ENCODE peak calls at places on chromosomes 2 and 18, in ten cellular contexts. W, A, X, O, I, H, U, V, S and E are unnamed samples.

GRCh38 chr18:23553887-23554286 is 32.4 kb downstream of the NPC1 start:
- DNase-seq in W (no peak), A (no peak), X (no peak), O (no peak), I (no peak), H (no peak), U (no peak), V (no peak), S (no peak), E (peak)

GRCh38 chr2:57080035-57080434 is 896.2 kb downstream of the CCDC85A start:
- DNase-seq in W (no peak), A (no peak), X (no peak), O (no peak), I (no peak), H (no peak), U (peak), V (no peak), S (no peak), E (no peak)

GRCh38 chr18:30705943-30706342 is 336.6 kb downstream of the DSC3 start:
- DNase-seq in W (no peak), A (no peak), X (no peak), O (no peak), I (no peak), H (no peak), U (no peak), V (no peak), S (no peak), E (peak)

GRCh38 chr2:160719116-160719515 is 225.5 kb upstream of the RBMS1 start:
- DNase-seq in W (no peak), A (no peak), X (peak), O (no peak), I (no peak), H (no peak), U (peak), V (no peak), S (peak), E (no peak)

GRCh38 chr2:108594132-108594981 is 60.1 kb downstream of the LIMS1 start:
- DNase-seq in W (no peak), A (no peak), X (peak), O (no peak), I (no peak), H (no peak), U (peak), V (no peak), S (peak), E (no peak)

GRCh38 chr18:12890500-12890899 is 6.5 kb upstream of the PTPN2 start:
- DNase-seq in W (no peak), A (no peak), X (peak), O (no peak), I (no peak), H (no peak), U (no peak), V (peak), S (no peak), E (peak)

GRCh38 chr2:27705851-27706622 is 42.3 kb downstream of the SLC4A1AP start:
- DNase-seq in W (peak), A (peak), X (peak), O (no peak), I (peak), H (peak), U (peak), V (no peak), S (peak), E (peak)

GRCh38 chr18:74972354-74972753 is 236.6 kb downstream of the PTGR3 start:
- DNase-seq in W (no peak), A (no peak), X (no peak), O (no peak), I (no peak), H (no peak), U (no peak), V (no peak), S (no peak), E (no peak)

GRCh38 chr2:43269706-43270105 is 43.3 kb upstream of the ZFP36L2 start:
- DNase-seq in W (peak), A (peak), X (peak), O (peak), I (peak), H (peak), U (peak), V (no peak), S (peak), E (no peak)

GRCh38 chr2:8906208-8906607 is 68.8 kb upstream of the KIDINS220 start:
- DNase-seq in W (no peak), A (no peak), X (peak), O (no peak), I (no peak), H (no peak), U (peak), V (no peak), S (peak), E (no peak)

GRCh38 chr18:70490008-70490933 is 201.4 kb downstream of the SOCS6 start:
- DNase-seq in W (no peak), A (peak), X (peak), O (peak), I (no peak), H (no peak), U (peak), V (peak), S (peak), E (peak)

GRCh38 chr2:218885981-218886447 is 5.4 kb downstream of the WNT10A start:
- DNase-seq in W (no peak), A (no peak), X (no peak), O (no peak), I (no peak), H (no peak), U (peak), V (no peak), S (no peak), E (no peak)

GRCh38 chr18:4636957-4637356 is 181.8 kb upstream of the DLGAP1 start:
- DNase-seq in W (peak), A (no peak), X (no peak), O (no peak), I (no peak), H (no peak), U (no peak), V (no peak), S (no peak), E (no peak)

GRCh38 chr2:26607698-26608097 is 33.5 kb downstream of the CIB4 start:
- DNase-seq in W (no peak), A (no peak), X (no peak), O (no peak), I (no peak), H (no peak), U (no peak), V (no peak), S (no peak), E (no peak)

GRCh38 chr2:127173073-127173472 is 47.0 kb downstream of the CYP27C1 start:
- DNase-seq in W (no peak), A (peak), X (peak), O (no peak), I (peak), H (peak), U (peak), V (no peak), S (peak), E (no peak)

GRCh38 chr18:78499586-78499985 is 480.0 kb upstream of the SALL3 start:
- DNase-seq in W (no peak), A (no peak), X (no peak), O (no peak), I (no peak), H (no peak), U (no peak), V (no peak), S (no peak), E (no peak)

GRCh38 chr2:74549685-74549971 is 4.1 kb downstream of the LOXL3 start:
- DNase-seq in W (no peak), A (no peak), X (no peak), O (no peak), I (no peak), H (no peak), U (no peak), V (no peak), S (no peak), E (no peak)

GRCh38 chr2:82735336-82735735 is 1723.7 kb downstream of the SUCLG1 start:
- DNase-seq in W (no peak), A (no peak), X (no peak), O (no peak), I (no peak), H (no peak), U (no peak), V (no peak), S (no peak), E (no peak)

GRCh38 chr2:147046473-147046872 is 798.4 kb upstream of the ACVR2A start:
- DNase-seq in W (no peak), A (no peak), X (no peak), O (no peak), I (no peak), H (no peak), U (no peak), V (peak), S (no peak), E (no peak)

GRCh38 chr18:36078751-36079529 is 11.6 kb upstream of the RPRD1A start:
- DNase-seq in W (no peak), A (no peak), X (peak), O (no peak), I (no peak), H (no peak), U (no peak), V (no peak), S (peak), E (no peak)

GRCh38 chr2:85133751-85134254 is 611 bp downstream of the TCF7L1 start:
- DNase-seq in W (peak), A (no peak), X (peak), O (peak), I (peak), H (peak), U (no peak), V (peak), S (no peak), E (peak)

GRCh38 chr2:39513641-39514094 is 76.6 kb upstream of the MAP4K3 start:
- DNase-seq in W (peak), A (peak), X (peak), O (peak), I (peak), H (peak), U (peak), V (peak), S (peak), E (peak)

GRCh38 chr2:158878003-158878402 is 82.9 kb downstream of the DAPL1 start:
- DNase-seq in W (no peak), A (no peak), X (no peak), O (no peak), I (no peak), H (no peak), U (no peak), V (no peak), S (no peak), E (no peak)

GRCh38 chr2:113273031-113273551 is 5.6 kb downstream of the PAX8 start:
- DNase-seq in W (no peak), A (no peak), X (peak), O (peak), I (no peak), H (no peak), U (no peak), V (peak), S (peak), E (peak)

GRCh38 chr2:189050110-189050712 is 76.0 kb downstream of the COL3A1 start:
- DNase-seq in W (no peak), A (no peak), X (no peak), O (no peak), I (no peak), H (no peak), U (no peak), V (no peak), S (no peak), E (no peak)

GRCh38 chr2:171709011-171709685 is 21.9 kb downstream of the DYNC1I2 start:
- DNase-seq in W (no peak), A (no peak), X (no peak), O (no peak), I (no peak), H (no peak), U (peak), V (no peak), S (no peak), E (no peak)

GRCh38 chr2:159982270-159982669 is 80.1 kb downstream of the PLA2R1 start:
- DNase-seq in W (peak), A (peak), X (peak), O (no peak), I (peak), H (no peak), U (peak), V (no peak), S (peak), E (peak)

DNA sequence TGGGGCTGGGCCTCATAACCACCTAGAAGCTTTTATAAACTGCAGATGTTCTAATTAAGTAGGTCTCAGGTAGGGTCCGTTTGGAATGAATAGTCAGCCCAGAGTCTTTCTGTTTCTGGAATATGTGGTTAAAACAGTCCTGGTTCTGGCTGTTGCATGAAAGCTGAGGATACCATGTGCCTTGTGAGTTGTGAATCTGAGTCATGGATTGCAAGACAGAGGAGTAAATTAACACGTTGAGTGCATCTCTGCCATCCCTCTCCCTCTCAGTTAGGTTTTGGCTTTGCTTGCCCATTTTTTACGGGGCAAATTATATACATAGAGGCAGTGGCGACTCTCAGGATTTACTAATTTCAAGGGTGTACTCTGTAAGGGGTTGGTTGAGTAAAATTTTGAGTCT is 59.1 kb downstream of the NCK2 start:
- DNase-seq in W (no peak), A (no peak), X (no peak), O (no peak), I (no peak), H (no peak), U (no peak), V (no peak), S (no peak), E (no peak)
- H3K4me3 ChIP-seq in W (no peak), A (no peak), X (no peak), O (no peak), I (no peak), H (no peak), U (no peak), V (no peak), S (no peak), E (no peak)

GRCh38 chr2:105576440-105577241 is 168.1 kb upstream of the NCK2 start:
- DNase-seq in W (peak), A (no peak), X (peak), O (peak), I (no peak), H (no peak), U (peak), V (peak), S (no peak), E (no peak)
- TF ChIP-seq CTCF in W (peak), A (peak), X (peak), O (peak), I (no peak), H (peak), U (peak), V (peak), S (peak), E (peak)

DNA sequence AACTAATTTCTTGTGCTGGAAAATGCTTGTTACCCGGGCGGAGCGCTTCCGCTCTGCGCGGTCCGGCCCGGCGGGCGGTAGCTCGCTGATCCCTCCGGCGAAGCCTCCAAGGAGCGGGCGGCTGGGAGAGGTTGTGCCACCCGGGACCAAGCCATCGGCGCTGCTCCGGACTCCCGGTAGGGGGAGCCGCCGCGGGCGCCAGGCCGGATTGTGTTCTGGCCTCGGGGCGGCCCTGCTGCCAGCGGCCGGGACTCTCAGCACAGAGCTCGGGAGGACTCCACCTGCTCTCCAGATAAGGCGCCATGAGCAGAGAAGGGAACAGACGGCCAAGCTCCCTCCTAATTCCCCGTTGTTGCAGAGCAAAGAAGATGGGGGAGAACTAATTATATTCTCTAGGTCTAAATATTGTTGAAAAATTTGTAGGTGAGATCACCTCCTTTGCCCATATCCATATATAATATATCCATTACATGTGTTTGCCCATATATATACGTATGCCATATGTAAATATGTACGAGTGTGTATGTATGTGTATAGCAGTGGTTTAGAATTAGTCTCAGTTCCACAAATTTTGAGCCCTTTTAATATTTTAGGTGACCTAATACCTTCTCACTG is 13.8 kb upstream of the SATB2 start:
- DNase-seq in W (peak), A (peak), X (peak), O (peak), I (peak), H (peak), U (no peak), V (peak), S (peak), E (peak)
- H3K4me3 ChIP-seq in W (no peak), A (no peak), X (no peak), O (no peak), I (no peak), H (peak), U (no peak), V (peak), S (no peak), E (peak)

DNA sequence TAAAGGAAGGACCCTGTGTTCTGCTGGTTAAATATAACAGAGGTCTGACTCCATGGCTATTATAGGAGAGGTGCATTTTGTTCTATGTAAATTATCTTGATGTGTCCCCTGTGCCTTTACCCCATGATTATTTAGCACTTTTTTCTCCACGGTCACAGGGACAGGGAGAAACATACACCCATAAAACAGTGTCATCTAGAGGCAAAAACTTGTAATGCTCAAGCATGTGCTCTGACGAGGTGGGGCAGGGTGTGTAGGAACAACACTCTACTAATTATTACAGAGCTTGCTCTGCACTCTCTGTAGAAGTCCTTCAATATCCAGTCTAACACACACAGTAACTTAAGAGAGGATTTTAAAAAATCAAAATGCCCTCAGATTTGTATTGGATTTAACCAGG is 187.9 kb downstream of the NEDD4L start:
- DNase-seq in W (no peak), A (no peak), X (no peak), O (no peak), I (no peak), H (no peak), U (peak), V (no peak), S (no peak), E (no peak)
- TF ChIP-seq CTCF in W (peak), A (peak), X (peak), O (no peak), I (no peak), H (peak), U (peak), V (peak), S (peak), E (peak)

GRCh38 chr2:201854841-201855240 is 48.5 kb downstream of the CDK15 start:
- DNase-seq in W (no peak), A (no peak), X (no peak), O (no peak), I (no peak), H (no peak), U (peak), V (no peak), S (no peak), E (no peak)
- H3K4me3 ChIP-seq in W (no peak), A (no peak), X (no peak), O (no peak), I (no peak), H (no peak), U (no peak), V (no peak), S (peak), E (no peak)

GRCh38 chr2:182594286-182594685 is 121.8 kb upstream of the DNAJC10 start:
- DNase-seq in W (no peak), A (no peak), X (peak), O (no peak), I (no peak), H (no peak), U (peak), V (no peak), S (no peak), E (no peak)

GRCh38 chr2:182591774-182592173 is 124.3 kb upstream of the DNAJC10 start:
- DNase-seq in W (no peak), A (no peak), X (no peak), O (no peak), I (no peak), H (no peak), U (no peak), V (peak), S (no peak), E (no peak)

GRCh38 chr2:182593394-182593707 is 122.7 kb upstream of the DNAJC10 start:
- DNase-seq in W (no peak), A (no peak), X (peak), O (no peak), I (no peak), H (no peak), U (peak), V (no peak), S (peak), E (peak)

GRCh38 chr2:182595650-182596049 is 120.4 kb upstream of the DNAJC10 start:
- DNase-seq in W (no peak), A (no peak), X (no peak), O (no peak), I (no peak), H (no peak), U (no peak), V (peak), S (no peak), E (no peak)

GRCh38 chr2:182592691-182593393 is 123.2 kb upstream of the DNAJC10 start:
- DNase-seq in W (no peak), A (no peak), X (no peak), O (no peak), I (no peak), H (no peak), U (no peak), V (peak), S (no peak), E (no peak)
- TF ChIP-seq CTCF in W (no peak), A (no peak), X (no peak), O (no peak), I (no peak), H (no peak), U (peak), V (peak), S (no peak), E (no peak)